ENCODE peak calls at places on chromosomes 2 and 18, in four cellular contexts. I, F, J and D are unnamed samples.
A peak's percentile ranks its signal among the peaks of the same experiment; 100 is the strongest.

GRCh38 chr2:155145758-155146229 is 447.3 kb downstream of the KCNJ3 start:
- DNase-seq in I (no peak), F (no peak), J (no peak), D (no peak)

GRCh38 chr18:49500136-49500921 is 13.3 kb upstream of the C18orf32 start:
- DNase-seq in I (no peak), F (peak; percentile 42), J (no peak), D (no peak)

GRCh38 chr2:239329284-239329971 is 71.4 kb downstream of the HDAC4 start:
- DNase-seq in I (no peak), F (no peak), J (peak; percentile 85), D (no peak)

GRCh38 chr2:200302940-200303727 is 3.4 kb upstream of the SPATS2L start:
- DNase-seq in I (peak; percentile 96), F (no peak), J (no peak), D (no peak)

GRCh38 chr2:9665903-9666302 is 35.1 kb upstream of the YWHAQ start:
- DNase-seq in I (peak; percentile 82), F (no peak), J (no peak), D (no peak)

GRCh38 chr2:72222829-72223564 is 75.3 kb upstream of the CYP26B1 start:
- DNase-seq in I (no peak), F (no peak), J (no peak), D (no peak)

GRCh38 chr2:68516051-68516771 is 48.8 kb downstream of the APLF start:
- DNase-seq in I (no peak), F (no peak), J (no peak), D (no peak)

GRCh38 chr18:39935598-39935997 is 2019.4 kb upstream of the PIK3C3 start:
- DNase-seq in I (no peak), F (no peak), J (no peak), D (no peak)

GRCh38 chr2:10236571-10237391 is 65.9 kb upstream of the HPCAL1 start:
- DNase-seq in I (no peak), F (no peak), J (no peak), D (no peak)

GRCh38 chr2:238663586-238663985 is 184.3 kb upstream of the TWIST2 start:
- DNase-seq in I (no peak), F (no peak), J (no peak), D (no peak)

DNA sequence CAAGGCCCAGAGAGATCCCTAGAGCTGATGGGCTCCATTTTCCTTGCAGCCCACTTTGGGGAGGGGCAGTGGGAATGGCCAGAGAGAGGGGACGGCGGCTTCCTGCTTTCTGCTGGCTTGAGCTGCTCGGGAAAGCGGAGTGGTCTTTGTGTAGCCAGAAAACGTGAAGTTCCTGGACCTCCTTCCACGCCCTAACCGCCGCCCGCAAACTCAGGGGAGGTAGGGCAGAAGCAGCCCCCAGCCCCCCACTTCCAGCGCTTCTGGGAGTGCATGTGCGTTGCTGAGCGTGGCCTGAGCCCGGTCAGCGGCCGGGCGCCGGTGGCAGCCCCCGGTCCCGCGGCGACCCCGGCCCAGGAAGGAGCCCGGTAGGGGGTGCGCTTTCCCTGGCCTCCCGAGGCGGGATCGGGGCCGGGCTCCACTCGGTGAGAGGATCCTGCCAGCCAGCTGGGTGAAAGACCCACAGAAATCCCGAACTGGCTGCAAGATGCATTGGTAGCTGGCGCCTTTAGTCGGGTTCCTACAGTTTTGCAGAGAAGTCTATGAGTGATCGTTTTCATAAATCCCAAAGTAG is 25.3 kb upstream of the BOD1L2 start:
- DNase-seq in I (no peak), F (peak; percentile 62), J (no peak), D (no peak)
- H3K36me3 ChIP-seq in I (no peaks in the 10 kb centered on the region), F (no peaks in the 10 kb centered on the region), J (no peaks in the 10 kb centered on the region), D (no peaks in the 10 kb centered on the region)

GRCh38 chr18:33744032-33744697 is 166.1 kb downstream of the ASXL3 start:
- DNase-seq in I (no peak), F (peak; percentile 29), J (no peak), D (no peak)
- TF ChIP-seq POLR2AphosphoS5 in I (no peak), F (no peak), J (no peak), D (no peak)

GRCh38 chr2:201698588-201699226 is at the start of gene MPP4:
- DNase-seq in I (no peak), F (no peak), J (no peak), D (no peak)

GRCh38 chr2:201697899-201698298 is 545 bp downstream of the MPP4 start:
- DNase-seq in I (no peak), F (no peak), J (no peak), D (peak; percentile 42)

GRCh38 chr2:201704536-201704935 is 6.1 kb upstream of the MPP4 start:
- DNase-seq in I (no peak), F (no peak), J (no peak), D (no peak)

GRCh38 chr2:201699384-201699783 is 940 bp upstream of the MPP4 start:
- DNase-seq in I (no peak), F (peak; percentile 40), J (no peak), D (peak; percentile 21)

GRCh38 chr2:201701591-201701990 is 3.1 kb upstream of the MPP4 start:
- DNase-seq in I (no peak), F (no peak), J (no peak), D (no peak)
- H3K4me1 ChIP-seq in I (peaks cover 4% of the 10 kb centered on the region), F (peaks cover 48% of the 10 kb centered on the region), J (peaks cover 21% of the 10 kb centered on the region), D (peaks cover 11% of the 10 kb centered on the region)

DNA sequence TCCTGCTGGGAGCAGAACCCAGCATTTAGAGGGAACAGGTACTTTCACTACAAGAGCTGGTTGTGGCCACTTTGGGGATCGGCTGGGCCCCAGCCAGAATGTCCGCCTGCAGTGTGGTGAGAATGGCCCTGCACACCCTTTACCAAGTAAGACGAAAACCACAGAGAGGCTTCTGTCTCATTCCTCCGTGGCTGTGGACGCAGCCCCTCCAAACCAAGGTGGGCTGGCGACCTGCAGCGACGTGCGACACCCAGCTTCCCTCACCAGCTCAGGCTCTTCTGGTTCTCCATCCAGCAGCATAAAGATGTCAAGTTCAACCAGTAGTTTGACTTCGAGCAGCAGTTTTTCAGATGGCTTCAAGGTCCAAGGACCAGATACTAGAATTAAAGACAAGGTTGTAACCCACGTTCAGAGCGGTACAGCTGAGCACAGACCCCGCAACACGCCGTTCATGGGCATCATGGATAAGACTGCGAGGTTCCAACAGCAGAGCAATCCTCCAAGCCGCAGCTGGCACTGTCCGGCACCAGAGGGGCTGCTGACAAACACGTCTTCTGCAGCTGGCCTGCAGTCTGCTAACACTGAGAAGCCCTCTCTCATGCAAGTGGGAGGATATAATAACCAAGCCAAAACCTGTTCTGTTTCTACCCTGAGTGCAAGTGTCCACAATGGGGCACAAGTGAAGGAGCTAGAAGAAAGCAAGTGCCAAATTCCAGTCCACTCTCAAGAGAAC is 56.2 kb downstream of the WDSUB1 start:
- DNase-seq in I (no peak), F (no peak), J (peak; percentile 76), D (peak; percentile 91)
- H3K36me3 ChIP-seq in I (peaks cover 18% of the 10 kb centered on the region), F (no peaks in the 10 kb centered on the region), J (peaks cover 57% of the 10 kb centered on the region), D (peaks cover 55% of the 10 kb centered on the region)

DNA sequence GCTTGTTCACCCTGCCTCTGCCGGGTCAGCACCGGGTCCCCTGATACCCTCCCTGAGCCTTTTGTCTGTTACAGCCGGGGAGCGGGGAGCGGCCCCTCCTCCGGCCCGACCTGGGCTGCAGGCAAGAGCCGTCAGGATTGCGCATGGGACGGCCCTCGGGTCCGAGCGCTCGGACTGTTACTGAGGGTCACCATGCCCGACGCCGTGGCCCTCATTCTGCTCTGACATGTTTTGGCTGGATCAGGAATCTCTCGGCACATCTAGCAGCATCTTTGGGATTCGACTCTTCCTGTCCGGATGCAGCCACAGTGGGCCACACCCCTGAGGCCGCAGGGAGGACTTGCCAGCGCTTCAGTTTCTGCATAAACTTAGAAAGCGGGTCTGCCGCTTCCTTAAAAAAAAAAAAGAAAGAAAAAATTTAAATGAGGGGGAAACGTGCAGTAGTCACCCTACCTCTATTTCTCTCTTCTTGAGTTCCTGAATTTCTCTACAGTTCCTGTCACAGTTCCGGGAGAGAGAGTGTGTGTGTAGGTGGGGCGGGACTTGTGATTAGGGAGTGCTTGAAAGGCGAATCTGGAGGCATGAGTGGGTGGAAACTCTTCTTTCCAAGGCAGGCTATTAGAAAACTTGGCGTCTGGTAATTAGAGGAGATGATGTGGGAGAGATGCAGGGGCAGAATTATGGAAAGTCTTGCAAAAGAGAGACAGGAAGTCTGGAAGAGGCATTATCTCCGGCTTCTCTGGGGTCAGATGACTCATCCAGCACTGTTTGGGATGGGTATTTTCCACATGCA is 960 bp downstream of the TMEM87B start:
- DNase-seq in I (peak; percentile 47), F (peak; percentile 61), J (peak; percentile 98), D (peak; percentile 93)
- TF ChIP-seq POLR2AphosphoS5 in I (no peak), F (no peak), J (no peak), D (peak; percentile 35)